ENCODE peak calls at places on chromosome 3, in six cellular contexts. V is neuronal stem cell, S is H9, M is IMR-90, I is trophoblast cell, Z is mesendoderm. P is an unnamed sample.

GRCh38 chr3:181974198-181974597 is 262.5 kb downstream of the SOX2 start:
- DNase-seq in V (no peak), S (no peak), M (no peak), I (peak), Z (no peak), P (no peak)

GRCh38 chr3:128468285-128468790 is 1.6 kb upstream of the DNAJB8 start:
- DNase-seq in V (no peak), S (no peak), M (no peak), I (no peak), Z (peak), P (no peak)

GRCh38 chr3:56747150-56747549 is 54.6 kb downstream of the ARHGEF3 start:
- DNase-seq in V (no peak), S (no peak), M (no peak), I (no peak), Z (peak), P (no peak)

GRCh38 chr3:127277591-127277990 is 10.3 kb downstream of the PRR20G start:
- DNase-seq in V (no peak), S (no peak), M (no peak), I (no peak), Z (no peak), P (no peak)

GRCh38 chr3:149407898-149408297 is 30.4 kb upstream of the TM4SF1 start:
- DNase-seq in V (no peak), S (no peak), M (peak), I (no peak), Z (no peak), P (peak)

GRCh38 chr3:65778966-65779365 is 259.8 kb downstream of the MAGI1 start:
- DNase-seq in V (no peak), S (no peak), M (peak), I (no peak), Z (no peak), P (no peak)

GRCh38 chr3:175591375-175591774 is 732.2 kb downstream of the NAALADL2 start:
- DNase-seq in V (no peak), S (no peak), M (no peak), I (no peak), Z (no peak), P (no peak)

GRCh38 chr3:50269460-50269859 is 513 bp downstream of the SEMA3B start:
- DNase-seq in V (no peak), S (no peak), M (no peak), I (no peak), Z (no peak), P (no peak)

GRCh38 chr3:115077501-115078250 is 69.4 kb downstream of the ZBTB20 start:
- DNase-seq in V (no peak), S (no peak), M (peak), I (peak), Z (no peak), P (no peak)

GRCh38 chr3:191563722-191564121 is 102.8 kb downstream of the PYDC2 start:
- DNase-seq in V (no peak), S (no peak), M (no peak), I (no peak), Z (no peak), P (no peak)

GRCh38 chr3:129501630-129502029 is 26.8 kb upstream of the RHO start:
- DNase-seq in V (no peak), S (no peak), M (no peak), I (no peak), Z (no peak), P (no peak)

GRCh38 chr3:25611193-25611592 is 53.5 kb downstream of the TOP2B start:
- DNase-seq in V (no peak), S (no peak), M (no peak), I (no peak), Z (no peak), P (no peak)

GRCh38 chr3:124492824-124493223 is 237.4 kb upstream of the UMPS start:
- DNase-seq in V (no peak), S (peak), M (peak), I (peak), Z (peak), P (peak)

GRCh38 chr3:24149032-24149431 is 203.9 kb downstream of the NR1D2 start:
- DNase-seq in V (no peak), S (no peak), M (no peak), I (peak), Z (peak), P (no peak)

GRCh38 chr3:35321008-35321407 is 318.3 kb upstream of the ARPP21 start:
- DNase-seq in V (no peak), S (no peak), M (no peak), I (no peak), Z (no peak), P (no peak)

GRCh38 chr3:129036234-129037092 is 24.1 kb upstream of the GP9 start:
- DNase-seq in V (no peak), S (no peak), M (no peak), I (no peak), Z (no peak), P (no peak)

GRCh38 chr3:70120360-70120966 is 120.9 kb downstream of the SAMMSON start:
- DNase-seq in V (peak), S (peak), M (peak), I (peak), Z (peak), P (peak)

DNA sequence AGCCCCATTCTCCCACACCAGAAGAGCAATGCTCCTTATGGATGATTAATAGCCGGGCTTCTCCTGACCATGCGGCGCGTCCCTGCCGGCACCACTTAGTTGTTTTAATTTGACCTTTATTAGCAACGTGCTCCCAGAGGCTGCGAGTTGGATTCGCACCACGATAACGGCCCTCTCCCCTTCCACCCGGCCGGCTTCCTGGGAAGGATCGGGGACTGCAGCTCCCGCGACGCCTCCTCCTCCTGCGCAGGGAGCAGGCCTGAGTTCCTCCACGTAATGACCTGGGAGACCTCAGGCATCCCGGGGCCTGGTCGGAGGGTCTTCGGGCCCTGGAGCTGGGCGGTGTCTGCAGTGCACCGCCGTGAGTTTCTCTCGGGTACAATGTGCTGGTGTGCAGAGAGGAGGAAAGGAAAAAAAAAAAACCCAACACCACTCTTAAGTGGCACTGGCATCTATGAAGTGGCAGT is 243.3 kb upstream of the TOPAZ1 start:
- DNase-seq in V (no peak), S (peak), M (no peak), I (no peak), Z (peak), P (peak)
- H2BK5ac ChIP-seq in V (peak), S (no peak), M (no peak), I (no peak), Z (no peak), P (no peak)

GRCh38 chr3:179969525-179969924 is 67.2 kb downstream of the PEX5L start:
- DNase-seq in V (no peak), S (no peak), M (no peak), I (peak), Z (no peak), P (no peak)

GRCh38 chr3:179967622-179968021 is 69.1 kb downstream of the PEX5L start:
- DNase-seq in V (no peak), S (no peak), M (peak), I (no peak), Z (peak), P (no peak)

GRCh38 chr3:179973931-179974361 is 62.8 kb downstream of the PEX5L start:
- DNase-seq in V (peak), S (peak), M (no peak), I (no peak), Z (peak), P (no peak)

GRCh38 chr3:179973024-179973423 is 63.7 kb downstream of the PEX5L start:
- DNase-seq in V (no peak), S (no peak), M (no peak), I (no peak), Z (no peak), P (no peak)

DNA sequence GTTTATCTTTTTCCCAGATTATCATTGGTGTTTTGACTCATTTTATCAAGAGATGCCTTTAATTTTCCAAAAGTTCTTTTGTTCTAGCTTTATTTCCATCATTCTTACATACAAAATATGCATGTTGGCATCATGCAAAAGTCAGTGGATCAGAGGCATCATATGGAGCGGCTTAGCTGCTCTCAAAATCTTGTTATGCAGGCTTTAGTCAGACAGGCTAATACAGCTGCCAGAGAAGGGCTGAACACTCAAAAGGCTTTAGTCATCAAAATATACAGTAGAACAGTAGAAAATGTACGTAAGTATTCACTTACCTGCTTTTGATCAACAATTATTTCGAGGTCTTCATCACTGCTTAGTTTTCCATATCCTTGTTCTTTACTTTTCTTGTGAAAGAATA is 65.5 kb downstream of the PEX5L start:
- DNase-seq in V (no peak), S (no peak), M (no peak), I (no peak), Z (no peak), P (no peak)
- H2BK5ac ChIP-seq in V (no peak), S (no peak), M (no peak), I (no peak), Z (no peak), P (no peak)

GRCh38 chr3:172182797-172183196 is 143.4 kb downstream of the FNDC3B start:
- DNase-seq in V (no peak), S (no peak), M (no peak), I (no peak), Z (no peak), P (no peak)

GRCh38 chr3:172184106-172184822 is 144.9 kb downstream of the FNDC3B start:
- DNase-seq in V (no peak), S (no peak), M (no peak), I (no peak), Z (no peak), P (no peak)

GRCh38 chr3:172179680-172180399 is 140.5 kb downstream of the FNDC3B start:
- DNase-seq in V (no peak), S (no peak), M (no peak), I (no peak), Z (no peak), P (peak)

GRCh38 chr3:172180473-172180872 is 141.1 kb downstream of the FNDC3B start:
- DNase-seq in V (no peak), S (no peak), M (no peak), I (no peak), Z (no peak), P (no peak)

GRCh38 chr3:172181936-172182708 is 142.7 kb downstream of the FNDC3B start:
- DNase-seq in V (no peak), S (no peak), M (peak), I (no peak), Z (peak), P (peak)
- H2BK5ac ChIP-seq in V (no peak), S (no peak), M (no peak), I (no peak), Z (no peak), P (no peak)

GRCh38 chr3:12810013-12810780 is 13.7 kb downstream of the CAND2 start:
- DNase-seq in V (peak), S (peak), M (peak), I (peak), Z (peak), P (peak)
- H2BK5ac ChIP-seq in V (no peak), S (no peak), M (no peak), I (no peak), Z (no peak), P (peak)

GRCh38 chr3:39577541-39577940 is 110.1 kb downstream of the MOBP start:
- DNase-seq in V (peak), S (peak), M (no peak), I (no peak), Z (peak), P (no peak)
- H2BK5ac ChIP-seq in V (no peak), S (no peak), M (no peak), I (no peak), Z (peak), P (no peak)

GRCh38 chr3:126031981-126032471 is 51.9 kb downstream of the SLC41A3 start:
- DNase-seq in V (no peak), S (peak), M (no peak), I (no peak), Z (peak), P (no peak)
- H2BK5ac ChIP-seq in V (no peak), S (no peak), M (no peak), I (no peak), Z (no peak), P (no peak)

P was measured in mesenchymal stem cell.